ENCODE peak calls at places on chromosomes 5 and 9, in four cellular contexts. T, I, L and R are unnamed samples. For H3K4me1, the result is how much of the 10 kb centered on the place peaks cover.

GRCh38 chr5:134893748-134894505 is 11.0 kb upstream of the PCBD2 start:
- DNase-seq in T (no peak), L (no peak), I (no peak), R (no peak)

GRCh38 chr5:168268949-168269943 is 22.2 kb upstream of the WWC1 start:
- DNase-seq in L (peak), I (peak), T (peak), R (peak)

GRCh38 chr5:57710126-57710525 is 227.5 kb upstream of the ACTBL2 start:
- DNase-seq in L (no peak), I (peak), T (no peak), R (no peak)

GRCh38 chr5:31328031-31328430 is 134.5 kb downstream of the CDH6 start:
- DNase-seq in L (no peak), T (no peak), I (no peak), R (no peak)

GRCh38 chr5:139392324-139392677 is 2.6 kb upstream of the MZB1 start:
- DNase-seq in T (no peak), I (no peak), L (no peak), R (no peak)

GRCh38 chr5:84393969-84394368 is 9.3 kb upstream of the EDIL3 start:
- DNase-seq in L (no peak), T (peak), I (peak), R (no peak)

GRCh38 chr5:17148481-17148880 is 69.0 kb upstream of the BASP1 start:
- DNase-seq in L (no peak), T (no peak), I (peak), R (no peak)

GRCh38 chr5:72108200-72109050 is 1.1 kb downstream of the MAP1B start:
- DNase-seq in T (peak), L (peak), I (peak), R (peak)

GRCh38 chr9:116661037-116661954 is 25.8 kb upstream of the TRIM32 start:
- DNase-seq in I (peak), L (peak), T (no peak), R (no peak)

GRCh38 chr9:4077499-4078102 is 222.3 kb downstream of the GLIS3 start:
- DNase-seq in T (peak), L (peak), I (peak), R (peak)

GRCh38 chr5:72366324-72366976 is 46.3 kb downstream of the PTCD2 start:
- DNase-seq in L (peak), I (peak), T (peak), R (peak)

GRCh38 chr5:54049963-54050362 is 260.4 kb downstream of the ARL15 start:
- DNase-seq in L (no peak), T (no peak), I (peak), R (no peak)

GRCh38 chr5:65244031-65244430 is 237.7 kb downstream of the ADAMTS6 start:
- DNase-seq in I (no peak), L (no peak), T (no peak), R (no peak)

GRCh38 chr5:33890633-33891032 is 1.2 kb downstream of the ADAMTS12 start:
- DNase-seq in T (no peak), L (peak), I (peak), R (no peak)

GRCh38 chr5:137310051-137310730 is 188.9 kb downstream of the SPOCK1 start:
- DNase-seq in T (peak), I (peak), L (peak), R (no peak)

GRCh38 chr9:22050924-22051323 is 41.8 kb upstream of the CDKN2B start:
- DNase-seq in T (no peak), I (no peak), L (no peak), R (no peak)

GRCh38 chr9:127941062-127941925 is 3.6 kb upstream of the DPM2 start:
- DNase-seq in T (no peak), L (no peak), I (no peak), R (no peak)

GRCh38 chr9:36501727-36502126 is 71.0 kb upstream of the MELK start:
- DNase-seq in T (no peak), L (no peak), I (no peak), R (no peak)

GRCh38 chr9:80873861-80874260 is 815.5 kb downstream of the TLE1 start:
- DNase-seq in T (no peak), L (no peak), I (peak), R (no peak)

GRCh38 chr5:150217874-150218692 is 28.2 kb downstream of the SLC6A7 start:
- DNase-seq in I (peak), T (peak), L (peak), R (peak)

DNA sequence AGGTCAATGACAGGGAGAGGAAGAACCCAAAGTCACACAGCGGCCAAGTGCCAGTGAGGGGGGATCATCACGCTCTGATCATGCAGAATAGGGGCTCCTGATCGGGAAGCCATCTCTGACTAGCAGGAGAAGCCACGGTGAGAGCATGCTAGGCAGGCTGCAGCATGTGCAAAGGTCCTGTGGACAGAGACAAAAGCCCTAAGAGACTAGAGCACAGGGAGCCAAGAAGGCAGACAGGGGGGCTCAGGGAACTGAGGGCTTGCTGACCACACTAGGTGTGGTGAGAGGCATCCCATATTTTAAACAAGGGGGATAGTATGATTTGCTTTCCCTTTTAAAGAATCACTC is 195.1 kb downstream of the CDK5RAP2 start:
- DNase-seq in I (no peak), L (no peak), T (no peak), R (no peak)
- H3K27ac ChIP-seq in I (no peak), L (peak), T (no peak), R (no peak)

GRCh38 chr5:179766021-179766725 is 27.6 kb upstream of the LTC4S start:
- DNase-seq in T (peak), I (peak), L (no peak), R (no peak)

GRCh38 chr5:179769796-179770195 is 24.0 kb upstream of the LTC4S start:
- DNase-seq in T (no peak), L (no peak), I (no peak), R (no peak)

GRCh38 chr5:179766726-179767455 is 26.9 kb upstream of the LTC4S start:
- DNase-seq in I (no peak), L (no peak), T (no peak), R (no peak)

GRCh38 chr5:179769276-179769675 is 24.5 kb upstream of the LTC4S start:
- DNase-seq in I (no peak), L (no peak), T (no peak), R (no peak)

GRCh38 chr5:179768326-179769085 is 25.3 kb upstream of the LTC4S start:
- DNase-seq in I (no peak), L (no peak), T (no peak), R (no peak)
- TF ChIP-seq CTCF in I (peak), L (peak), T (no peak), R (peak)

DNA sequence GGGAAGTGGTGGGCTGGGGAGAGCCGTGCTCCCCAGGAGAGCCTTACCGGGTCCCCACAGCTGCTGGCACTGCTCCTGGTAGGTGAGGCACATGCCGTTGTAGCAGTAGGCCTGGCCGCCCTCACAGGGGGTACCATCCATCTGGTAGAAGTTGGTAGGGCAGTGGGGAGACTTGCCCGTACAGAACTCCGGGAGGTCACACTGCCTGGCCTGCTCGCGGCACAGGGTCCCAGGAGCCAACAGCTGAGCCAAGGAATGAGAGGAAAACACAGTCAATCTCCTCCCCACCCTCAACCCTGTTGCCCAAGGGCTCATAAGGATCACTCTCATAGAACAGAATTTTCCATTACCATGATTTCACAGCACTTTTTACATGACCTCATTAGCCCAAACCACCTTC is 36.8 kb downstream of the NIPAL4 start:
- DNase-seq in L (no peak), I (no peak), T (no peak), R (no peak)
- H3K4me1 ChIP-seq in L (under half), I (under half), T (under half), R (under half)

GRCh38 chr9:125909497-125909896 is 162.3 kb downstream of the PBX3 start:
- DNase-seq in L (no peak), T (no peak), I (no peak), R (no peak)

GRCh38 chr9:125904155-125904841 is 157.1 kb downstream of the PBX3 start:
- DNase-seq in L (no peak), T (no peak), I (peak), R (no peak)

GRCh38 chr9:125906144-125906543 is 159.0 kb downstream of the PBX3 start:
- DNase-seq in I (peak), L (no peak), T (no peak), R (no peak)

GRCh38 chr9:125908138-125908537 is 161.0 kb downstream of the PBX3 start:
- DNase-seq in L (no peak), T (no peak), I (no peak), R (no peak)

DNA sequence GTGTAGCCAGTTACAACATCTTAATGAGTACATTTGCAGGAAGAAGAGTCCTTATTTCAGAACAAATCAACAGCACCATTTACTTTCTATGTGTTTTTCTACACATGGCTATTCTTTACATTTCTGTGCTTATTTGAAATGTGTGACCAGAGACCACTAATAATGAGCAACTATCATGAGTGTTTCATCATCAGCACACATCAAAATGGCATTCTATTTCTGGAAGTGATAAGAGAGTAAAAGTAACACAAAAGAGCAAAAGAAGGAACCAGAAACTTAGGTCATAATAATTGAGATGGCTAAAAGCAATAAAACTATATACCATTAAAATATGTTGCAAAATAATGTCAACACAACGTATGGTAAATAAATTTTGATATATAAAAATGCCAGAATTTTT is 159.7 kb downstream of the PBX3 start:
- DNase-seq in I (no peak), L (no peak), T (no peak), R (no peak)
- H3K27ac ChIP-seq in I (no peak), L (no peak), T (no peak), R (no peak)